ENCODE peak calls at places on chromosomes 4 and X, in six cellular contexts. K is fibroblast of lung, L is mesendoderm, T is SJCRH30, U is GM23248, Y is H9. D is an unnamed sample. For H3K4me1, the result is how much of the 10 kb centered on the place peaks cover.

GRCh38 chrX:139691493-139691842 is 16.5 kb downstream of the MCF2 start:
- DNase-seq in Y (peak), T (no peak), L (peak), K (peak), U (peak), D (peak)

GRCh38 chrX:40108959-40109287 is 11.2 kb upstream of the BCOR start:
- DNase-seq in T (peak), K (peak), Y (peak), L (peak), U (peak), D (peak)

GRCh38 chrX:96685205-96686099 is 810 bp downstream of the DIAPH2 start:
- DNase-seq in T (peak), K (peak), U (peak), L (peak), Y (peak), D (peak)

GRCh38 chrX:16700734-16701133 is 11.7 kb downstream of the CTPS2 start:
- DNase-seq in T (no peak), U (peak), Y (no peak), K (no peak), L (no peak), D (no peak)

GRCh38 chr4:150010525-150011126 is 67.6 kb upstream of the DCLK2 start:
- DNase-seq in K (peak), T (peak), Y (peak), U (peak), L (peak), D (peak)

GRCh38 chr4:184014301-184014700 is 109.2 kb downstream of the STOX2 start:
- DNase-seq in T (no peak), Y (no peak), L (no peak), U (no peak), K (no peak), D (no peak)

GRCh38 chrX:108299101-108299591 is 139.1 kb downstream of the COL4A6 start:
- DNase-seq in T (no peak), K (peak), Y (no peak), U (peak), L (no peak), D (no peak)

GRCh38 chr4:121784975-121785374 is 16.1 kb upstream of the EXOSC9 start:
- DNase-seq in Y (no peak), K (peak), U (peak), T (peak), L (no peak), D (no peak)

GRCh38 chrX:1537031-1537715 is at the start of gene P2RY8:
- DNase-seq in K (no peak), T (peak), L (no peak), Y (no peak), U (peak), D (peak)

GRCh38 chr4:6134612-6135220 is 65.6 kb downstream of the JAKMIP1 start:
- DNase-seq in U (peak), K (no peak), L (peak), T (no peak), Y (peak), D (peak)

GRCh38 chr4:158940276-158940675 is 162.6 kb upstream of the RAPGEF2 start:
- DNase-seq in T (no peak), Y (no peak), L (no peak), K (peak), U (peak), D (no peak)

GRCh38 chr4:70365479-70365878 is 4.9 kb downstream of the SMR3A start:
- DNase-seq in T (no peak), Y (no peak), L (no peak), U (no peak), K (no peak), D (no peak)

GRCh38 chr4:188121530-188121929 is 12.1 kb upstream of the TRIML2 start:
- DNase-seq in K (no peak), U (no peak), T (no peak), Y (no peak), L (no peak), D (no peak)

GRCh38 chr4:164224871-164225270 is 529.1 kb upstream of the SMIM31 start:
- DNase-seq in T (peak), L (no peak), Y (no peak), K (no peak), U (no peak), D (no peak)

GRCh38 chr4:768995-769394 is 56.9 kb downstream of the CPLX1 start:
- DNase-seq in L (no peak), K (no peak), U (no peak), Y (no peak), T (no peak), D (no peak)

GRCh38 chr4:4606321-4606720 is 64.5 kb upstream of the STX18 start:
- DNase-seq in K (peak), U (peak), Y (no peak), L (no peak), T (no peak), D (no peak)

GRCh38 chr4:185019451-185020292 is 1.4 kb downstream of the HELT start:
- DNase-seq in L (peak), Y (peak), U (no peak), T (no peak), K (no peak), D (no peak)

GRCh38 chr4:2507259-2507658 is 29.2 kb upstream of the FAM193A start:
- DNase-seq in T (no peak), L (no peak), K (no peak), Y (no peak), U (no peak), D (no peak)

GRCh38 chr4:1177274-1178141 is 5.1 kb upstream of the SPON2 start:
- DNase-seq in Y (no peak), T (peak), U (peak), K (peak), L (no peak), D (no peak)

GRCh38 chr4:8225290-8225625 is 26.2 kb downstream of the SH3TC1 start:
- DNase-seq in T (no peak), L (no peak), U (no peak), Y (no peak), K (no peak), D (no peak)
- H3K4me1 ChIP-seq in T (half or more), L (under half), U (under half), Y (under half), K (under half), D (under half)

DNA sequence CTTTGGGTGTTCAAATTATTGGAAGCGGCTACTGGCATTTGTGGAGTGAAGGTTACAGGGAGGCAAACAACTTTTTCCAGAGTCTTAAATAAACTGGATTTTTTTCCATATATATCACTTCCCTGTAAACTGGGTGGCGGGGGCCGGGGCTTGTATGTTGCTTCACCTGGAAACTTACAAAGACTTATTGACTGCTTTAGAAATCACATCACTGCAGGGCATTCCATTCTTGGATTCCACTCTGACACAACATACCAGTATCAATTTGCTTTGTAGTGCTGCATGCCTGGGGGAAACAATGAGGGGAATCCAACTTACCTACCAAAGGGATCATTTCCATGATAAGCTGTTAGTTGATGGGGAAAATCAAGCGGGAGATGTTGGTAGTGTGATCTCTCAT is 21.7 kb upstream of the FAM156A start:
- DNase-seq in L (peak), Y (no peak), U (peak), K (peak), T (no peak), D (no peak)
- H3K27ac ChIP-seq in L (no peak), Y (no peak), U (peak), K (no peak), T (no peak), D (peak)

GRCh38 chrX:150502091-150502490 is 66.3 kb upstream of the MTM1 start:
- DNase-seq in Y (no peak), T (no peak), U (no peak), K (no peak), L (no peak), D (no peak)

GRCh38 chrX:150502979-150503897 is 65.2 kb upstream of the MTM1 start:
- DNase-seq in T (no peak), Y (no peak), K (no peak), L (no peak), U (no peak), D (no peak)

GRCh38 chrX:150506020-150506419 is 62.4 kb upstream of the MTM1 start:
- DNase-seq in U (no peak), K (no peak), L (no peak), Y (no peak), T (no peak), D (no peak)

GRCh38 chrX:150504399-150505186 is 63.8 kb upstream of the MTM1 start:
- DNase-seq in U (peak), K (peak), Y (no peak), L (no peak), T (no peak), D (no peak)

DNA sequence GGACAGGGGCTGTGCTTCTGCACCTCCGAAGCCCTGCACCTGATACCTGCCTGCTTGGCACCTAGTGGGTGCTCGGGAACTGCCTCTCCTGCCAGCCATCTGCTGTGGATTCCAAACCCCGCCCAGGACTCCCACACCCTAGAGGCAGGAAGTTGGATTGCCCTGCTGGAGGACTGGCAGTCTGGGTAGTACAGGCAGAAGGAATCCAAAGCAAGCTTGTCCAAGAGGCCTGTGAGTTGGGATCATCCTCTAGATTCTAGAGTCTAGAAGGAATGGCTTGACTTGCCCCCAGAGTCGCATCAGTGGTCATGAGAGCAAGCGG is 64.6 kb upstream of the MTM1 start:
- DNase-seq in L (no peak), K (no peak), U (no peak), Y (no peak), T (no peak), D (no peak)
- H3K4me1 ChIP-seq in L (under half), K (under half), U (under half), Y (under half), T (under half), D (under half)

GRCh38 chr4:74546020-74546419 is 101.1 kb downstream of the AREG start:
- DNase-seq in T (no peak), L (no peak), Y (no peak), U (peak), K (peak), D (no peak)

GRCh38 chr4:74547042-74547441 is 102.1 kb downstream of the AREG start:
- DNase-seq in T (no peak), K (no peak), Y (no peak), U (no peak), L (no peak), D (no peak)

GRCh38 chr4:74543983-74544382 is 99.0 kb downstream of the AREG start:
- DNase-seq in L (no peak), Y (no peak), T (no peak), U (peak), K (peak), D (no peak)

GRCh38 chr4:74544655-74545361 is 99.9 kb downstream of the AREG start:
- DNase-seq in Y (no peak), T (no peak), U (peak), K (peak), L (peak), D (no peak)

DNA sequence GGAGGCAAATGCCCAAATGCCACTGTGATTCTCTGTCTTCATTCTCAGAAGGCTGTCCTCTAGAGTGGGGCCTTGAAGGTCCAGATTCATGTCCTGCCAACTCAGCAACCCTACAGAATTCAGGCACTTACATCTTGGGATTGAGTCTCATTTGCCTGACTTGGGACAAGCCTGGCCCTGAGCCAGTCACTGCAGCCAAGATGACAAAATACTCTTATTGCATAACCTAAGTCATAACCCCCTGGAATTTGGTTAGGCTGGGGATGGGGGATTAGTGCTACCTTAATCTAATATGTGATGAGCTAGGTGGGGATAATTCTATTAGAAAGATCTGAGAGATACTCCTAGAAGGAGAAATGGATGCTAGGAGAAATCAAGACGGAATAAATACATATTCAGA is 100.6 kb downstream of the AREG start:
- DNase-seq in L (no peak), T (no peak), Y (no peak), U (peak), K (no peak), D (peak)
- H3K27ac ChIP-seq in L (no peak), T (no peak), Y (no peak), U (peak), K (no peak), D (no peak)

DNA sequence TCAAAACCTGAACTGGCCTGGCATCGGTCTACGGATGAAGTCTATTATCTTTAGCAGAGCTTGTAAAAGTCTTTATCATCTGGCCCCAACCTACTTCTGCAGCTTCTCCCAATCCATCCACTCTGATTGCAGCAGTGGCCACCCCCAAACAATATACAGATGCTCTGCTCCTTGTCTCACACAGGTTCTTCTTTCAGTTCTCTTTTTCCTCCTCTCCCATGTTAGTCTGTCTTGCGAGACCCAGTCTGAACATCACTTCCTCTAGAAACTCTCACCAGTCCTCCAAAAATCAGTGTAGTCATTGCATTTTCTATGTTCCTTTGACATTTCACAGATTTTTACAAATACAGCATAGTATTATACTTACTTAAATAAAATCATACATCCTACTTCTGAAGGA is 163.0 kb downstream of the FRMPD4 start:
- DNase-seq in L (no peak), K (no peak), Y (no peak), T (no peak), U (no peak), D (no peak)
- H3K4me1 ChIP-seq in L (under half), K (under half), Y (under half), T (under half), U (under half), D (under half)

GRCh38 chr4:111957992-111958391 is 187.3 kb upstream of the FAM241A start:
- DNase-seq in K (no peak), L (no peak), T (no peak), Y (no peak), U (no peak), D (no peak)

GRCh38 chr4:111957131-111957530 is 188.1 kb upstream of the FAM241A start:
- DNase-seq in Y (no peak), U (no peak), K (no peak), T (no peak), L (no peak), D (no peak)

GRCh38 chr4:111954546-111954945 is 190.7 kb upstream of the FAM241A start:
- DNase-seq in L (peak), T (no peak), K (no peak), U (peak), Y (no peak), D (no peak)

GRCh38 chr4:111946789-111947188 is 198.5 kb upstream of the FAM241A start:
- DNase-seq in Y (no peak), T (no peak), L (no peak), U (no peak), K (no peak), D (no peak)

DNA sequence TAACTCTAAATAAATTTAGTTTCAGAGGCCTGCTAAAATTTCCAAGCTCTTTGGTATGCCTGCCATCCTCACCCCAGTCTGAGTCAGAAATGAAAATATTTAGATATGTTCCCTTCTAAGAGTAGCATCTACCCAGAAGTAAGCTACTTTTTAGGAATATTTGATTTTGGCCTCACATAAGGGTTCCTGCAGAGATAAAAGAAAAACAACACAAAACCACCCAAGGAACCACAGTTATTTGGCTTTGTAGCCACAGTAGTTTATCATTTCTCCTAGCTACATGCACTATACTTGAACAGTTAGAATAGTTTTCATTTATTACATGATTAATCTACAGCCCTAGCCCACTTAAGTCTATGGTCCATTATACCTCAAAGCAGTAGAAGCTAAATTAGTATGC is 192.5 kb upstream of the FAM241A start:
- DNase-seq in L (no peak), Y (no peak), T (no peak), K (peak), U (peak), D (no peak)
- H3K27ac ChIP-seq in L (no peak), Y (no peak), T (no peak), K (no peak), U (no peak), D (no peak)

GRCh38 chr4:112282860-112283667 is 2.6 kb downstream of the TIFA start:
- DNase-seq in T (no peak), U (no peak), L (no peak), Y (no peak), K (no peak), D (no peak)

GRCh38 chr4:112279025-112279881 is 6.5 kb downstream of the TIFA start:
- DNase-seq in Y (no peak), K (no peak), U (no peak), T (no peak), L (no peak), D (no peak)

GRCh38 chr4:112279882-112280315 is 5.8 kb downstream of the TIFA start:
- DNase-seq in K (peak), T (no peak), U (no peak), Y (no peak), L (no peak), D (no peak)

GRCh38 chr4:112277705-112278448 is 7.8 kb downstream of the TIFA start:
- DNase-seq in T (no peak), U (no peak), K (no peak), Y (no peak), L (no peak), D (no peak)

GRCh38 chr4:112280657-112281056 is 5.0 kb downstream of the TIFA start:
- DNase-seq in U (no peak), T (no peak), K (no peak), L (no peak), Y (no peak), D (no peak)
- H3K4me1 ChIP-seq in U (under half), T (under half), K (under half), L (under half), Y (under half), D (under half)

DNA sequence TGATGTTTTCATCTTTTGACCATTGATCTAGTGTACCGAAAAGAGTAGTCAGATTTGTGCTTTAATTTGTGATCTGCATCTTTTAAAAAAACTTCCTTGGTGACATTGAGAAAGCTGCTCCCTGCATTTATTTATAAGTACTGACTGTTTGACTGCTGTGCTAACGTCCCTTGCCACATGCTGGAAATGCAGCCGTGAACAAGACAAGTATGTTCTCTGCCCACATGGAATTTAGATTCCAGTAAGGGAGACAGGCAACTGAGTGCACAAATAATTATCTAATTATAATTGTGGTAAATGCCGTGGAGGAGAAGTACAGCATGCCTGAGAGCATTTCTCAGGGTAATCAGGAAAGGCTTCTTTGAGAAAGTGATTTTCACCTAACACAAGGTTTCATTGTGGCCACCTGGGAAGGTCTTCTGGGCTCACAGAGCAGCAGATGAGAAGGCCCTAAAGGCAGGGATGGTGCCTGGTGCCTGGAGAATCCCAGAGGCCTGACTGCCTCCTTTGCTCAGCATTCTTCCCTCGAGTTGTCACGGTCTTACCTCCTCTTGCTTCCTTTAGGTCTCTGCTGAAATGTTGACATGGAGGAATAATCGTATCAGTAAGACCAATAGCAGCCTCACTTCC is 55.8 kb downstream of the PTTG2 start:
- DNase-seq in T (no peak), U (no peak), Y (no peak), L (peak), K (peak), D (no peak)
- H3K27ac ChIP-seq in T (no peak), U (no peak), Y (no peak), L (no peak), K (no peak), D (no peak)

D was measured in testis.